ENCODE peak calls at places on chromosome 4, in six cellular contexts. F is stimulated activated CD4-positive, alpha-beta T cell treated with anti-CD3 and anti-CD28 coated beads, Interleukin-1b, Interleukin-23, amount 100 ng/mL, for 48 hours; Y is KG1; R is T-cell; U is A673; W is NCI-H1436. V is an unnamed sample.
A peak's percentile ranks its signal among the peaks of the same experiment; 100 is the strongest.

GRCh38 chr4:181157647-181158046 is 1085.6 kb upstream of the TENM3 start:
- DNase-seq in F (no peak), R (no peak), Y (no peak), W (no peak), U (no peak), V (no peak)

GRCh38 chr4:76361689-76362412 is 55.3 kb downstream of the STBD1 start:
- DNase-seq in F (no peak), Y (no peak), W (no peak), R (no peak), U (no peak), V (no peak)

GRCh38 chr4:152643153-152644035 is 36.4 kb downstream of the TMEM154 start:
- DNase-seq in R (no peak), Y (no peak), U (no peak), F (no peak), W (no peak), V (no peak)

GRCh38 chr4:68498413-68499007 is 51.2 kb downstream of the TMPRSS11E start:
- DNase-seq in R (peak; percentile 31), U (peak; percentile 45), Y (peak; percentile 37), W (peak; percentile 63), F (peak; percentile 49), V (peak; percentile 38)

GRCh38 chr4:48129307-48130014 is 4.6 kb downstream of the TXK start:
- DNase-seq in R (peak; percentile 47), W (no peak), F (peak; percentile 49), Y (no peak), U (no peak), V (no peak)

GRCh38 chr4:62814510-62815047 is 1594.7 kb downstream of the TECRL start:
- DNase-seq in Y (no peak), F (no peak), W (no peak), R (no peak), U (no peak), V (no peak)

GRCh38 chr4:94389595-94390290 is 47.1 kb upstream of the HPGDS start:
- DNase-seq in U (no peak), Y (no peak), W (no peak), R (no peak), F (no peak), V (no peak)

GRCh38 chr4:142211444-142211843 is 575.1 kb downstream of the IL15 start:
- DNase-seq in R (no peak), U (no peak), W (no peak), Y (no peak), F (no peak), V (no peak)

GRCh38 chr4:153260553-153261306 is 56.5 kb downstream of the TRIM2 start:
- DNase-seq in W (no peak), Y (no peak), F (no peak), U (peak; percentile 83), R (no peak), V (no peak)

GRCh38 chr4:101042847-101043246 is 304.5 kb downstream of the PPP3CA start:
- DNase-seq in U (no peak), W (no peak), F (no peak), Y (no peak), R (no peak), V (no peak)